ENCODE peak calls at places on chromosomes 4 and X, in eight cellular contexts. H is Ammon's horn, S is iris pigment epithelial cell, L is adipocyte, B is kidney, W is RCC 7860, P is HS-5, O is foreskin fibroblast. T is an unnamed sample.

GRCh38 chrX:68433155-68433980 is at the start of gene OPHN1:
- DNase-seq in L (peak; percentile 80), O (peak; percentile 88), W (peak; percentile 71), B (peak; percentile 92), P (no peak), S (peak; percentile 76), H (peak; percentile 82), T (peak; percentile 93)

GRCh38 chr4:165768281-165768680 is 104.8 kb upstream of the TLL1 start:
- DNase-seq in P (no peak), H (no peak), O (no peak), W (no peak), S (no peak), L (no peak), B (no peak), T (no peak)

GRCh38 chr4:185123479-185123878 is 19.6 kb upstream of the SLC25A4 start:
- DNase-seq in S (no peak), H (no peak), B (no peak), L (no peak), P (no peak), W (no peak), O (no peak), T (no peak)

GRCh38 chr4:67558493-67558892 is at the start of gene STAP1:
- DNase-seq in P (no peak), S (no peak), L (no peak), W (no peak), B (no peak), H (peak; percentile 6), O (no peak), T (no peak)

GRCh38 chr4:165803005-165803404 is 70.0 kb upstream of the TLL1 start:
- DNase-seq in H (no peak), S (no peak), P (no peak), W (no peak), O (no peak), L (no peak), B (no peak), T (no peak)

GRCh38 chrX:47206316-47206715 is 12.2 kb upstream of the CDK16 start:
- DNase-seq in P (no peak), B (no peak), O (no peak), W (no peak), H (no peak), L (no peak), S (no peak), T (no peak)

GRCh38 chr4:136643416-136643815 is 888.9 kb downstream of the PCDH18 start:
- DNase-seq in L (no peak), W (no peak), B (no peak), O (no peak), S (no peak), H (no peak), P (no peak), T (no peak)

GRCh38 chr4:51932261-51932660 is 87.9 kb downstream of the LRRC66 start:
- DNase-seq in O (no peak), W (no peak), P (no peak), L (peak; percentile 66), H (no peak), B (no peak), S (peak; percentile 73), T (no peak)

GRCh38 chrX:54920610-54921426 is at the start of gene TRO:
- DNase-seq in S (peak; percentile 1), H (peak; percentile 19), L (peak; percentile 56), P (no peak), W (no peak), B (no peak), O (peak; percentile 30), T (peak; percentile 43)

GRCh38 chr4:184688447-184688846 is 38.9 kb downstream of the PRIMPOL start:
- DNase-seq in W (peak; percentile 57), P (peak; percentile 89), B (no peak), S (peak; percentile 94), L (peak; percentile 74), O (peak; percentile 95), H (no peak), T (no peak)

GRCh38 chr4:186587416-186588018 is 32.1 kb upstream of the MTNR1A start:
- DNase-seq in S (peak; percentile 60), W (peak; percentile 4), B (peak; percentile 80), L (peak; percentile 87), O (peak; percentile 86), P (peak; percentile 16), H (peak; percentile 70), T (peak; percentile 89)

GRCh38 chr4:167021545-167022155 is 212.6 kb downstream of the SPOCK3 start:
- DNase-seq in H (peak; percentile 81), B (peak; percentile 64), S (peak; percentile 58), L (peak; percentile 89), W (no peak), P (no peak), O (peak; percentile 84), T (peak; percentile 83)

GRCh38 chr4:13530823-13531608 is 13.3 kb downstream of the NKX3-2 start:
- DNase-seq in O (peak; percentile 8), H (no peak), B (no peak), W (no peak), S (no peak), L (no peak), P (no peak), T (peak; percentile 66)

GRCh38 chr4:1402021-1402515 is 4.2 kb downstream of the NKX1-1 start:
- DNase-seq in B (peak; percentile 56), S (no peak), P (no peak), L (no peak), O (no peak), W (no peak), H (no peak), T (peak; percentile 78)

GRCh38 chr4:168886361-168886760 is 123.7 kb downstream of the CBR4 start:
- DNase-seq in P (no peak), B (no peak), L (peak; percentile 46), H (no peak), W (peak; percentile 54), S (peak; percentile 81), O (peak; percentile 55), T (no peak)

GRCh38 chr4:166662266-166662843 is 571.9 kb downstream of the SPOCK3 start:
- DNase-seq in B (no peak), P (no peak), S (no peak), W (no peak), O (no peak), L (no peak), H (no peak), T (no peak)

GRCh38 chr4:52996261-52997131 is 134.4 kb downstream of the RASL11B start:
- DNase-seq in S (peak; percentile 53), H (no peak), P (no peak), L (peak; percentile 77), W (no peak), B (peak; percentile 88), O (peak; percentile 90), T (no peak)

GRCh38 chr4:144582975-144583374 is 63.0 kb upstream of the HHIP start:
- DNase-seq in S (peak; percentile 37), L (no peak), P (no peak), O (peak; percentile 33), W (no peak), B (no peak), H (no peak), T (no peak)

GRCh38 chr4:4426511-4427477 is 39.9 kb downstream of the NSG1 start:
- DNase-seq in O (no peak), P (no peak), B (peak; percentile 48), H (no peak), W (no peak), S (peak; percentile 14), L (no peak), T (peak; percentile 70)

GRCh38 chr4:102501635-102502382 is 650 bp downstream of the NFKB1 start:
- DNase-seq in L (peak; percentile 85), S (peak; percentile 76), O (peak; percentile 90), H (peak; percentile 77), W (peak; percentile 77), P (peak; percentile 56), B (peak; percentile 94), T (peak; percentile 94)

GRCh38 chr4:4990857-4991540 is 28.3 kb downstream of the CYTL1 start:
- DNase-seq in O (peak; percentile 87), B (peak; percentile 92), H (peak; percentile 10), S (peak; percentile 58), P (peak; percentile 69), W (peak; percentile 96), L (peak; percentile 92), T (peak; percentile 98)

GRCh38 chrX:72714471-72714916 is 388 bp upstream of the PHKA1 start:
- DNase-seq in L (peak; percentile 78), S (peak; percentile 73), H (peak; percentile 46), B (peak; percentile 76), O (peak; percentile 87), W (peak; percentile 21), P (peak; percentile 8), T (peak; percentile 88)

GRCh38 chr4:156884183-156884582 is 87.4 kb downstream of the PDGFC start:
- DNase-seq in O (no peak), B (no peak), L (no peak), W (no peak), S (no peak), H (no peak), P (no peak), T (no peak)

GRCh38 chrX:46953597-46953996 is 41.4 kb downstream of the JADE3 start:
- DNase-seq in W (no peak), H (peak; percentile 17), O (peak; percentile 61), S (no peak), B (no peak), P (no peak), L (no peak), T (no peak)

GRCh38 chrX:47854474-47854873 is 17.8 kb downstream of the ZNF81 start:
- DNase-seq in L (peak; percentile 16), S (peak; percentile 35), W (no peak), O (peak; percentile 68), P (no peak), H (peak; percentile 53), B (no peak), T (no peak)

GRCh38 chrX:39772057-39772832 is 325.5 kb downstream of the BCOR start:
- DNase-seq in P (no peak), L (no peak), W (no peak), H (peak; percentile 37), B (no peak), O (no peak), S (peak; percentile 79), T (no peak)

GRCh38 chr4:101458914-101459313 is 111.6 kb upstream of the PPP3CA start:
- DNase-seq in B (no peak), H (no peak), W (no peak), P (no peak), O (peak; percentile 6), L (peak; percentile 32), S (peak; percentile 71), T (no peak)

GRCh38 chr4:40055379-40055872 is 1.2 kb upstream of the N4BP2 start:
- DNase-seq in O (no peak), L (no peak), W (peak; percentile 46), P (no peak), S (no peak), H (peak; percentile 34), B (no peak), T (no peak)